ENCODE peak calls at places on chromosomes 12 and 14, in four cellular contexts. F is AG10803, V is foreskin fibroblast, C is lower leg skin. N is an unnamed sample.
A peak's percentile ranks its signal among the peaks of the same experiment; 100 is the strongest.

GRCh38 chr12:64400041-64400440 is 4.2 kb upstream of the XPOT start:
- DNase-seq in C (no peak), V (peak; percentile 82), F (peak; percentile 25), N (peak; percentile 79)

GRCh38 chr14:22296722-22297121 is 292.3 kb downstream of the DAD1 start:
- DNase-seq in F (peak; percentile 54), C (no peak), V (no peak), N (peak; percentile 90)

GRCh38 chr12:76863005-76863670 is 15.7 kb downstream of the CSRP2 start:
- DNase-seq in F (peak; percentile 98), V (peak; percentile 92), C (no peak), N (peak; percentile 48)

GRCh38 chr12:78088391-78088832 is 257.7 kb downstream of the NAV3 start:
- DNase-seq in C (no peak), V (no peak), F (peak; percentile 9), N (peak; percentile 65)

GRCh38 chr14:36513012-36513420 is 7.0 kb downstream of the NKX2-1 start:
- DNase-seq in C (no peak), V (no peak), F (no peak), N (no peak)

GRCh38 chr12:46386360-46386867 is 13.8 kb upstream of the SLC38A2 start:
- DNase-seq in F (peak; percentile 97), V (peak; percentile 91), C (no peak), N (peak; percentile 97)

GRCh38 chr14:62691613-62692489 is 353.4 kb downstream of the KCNH5 start:
- DNase-seq in F (peak; percentile 56), C (no peak), V (peak; percentile 84), N (peak; percentile 91)

GRCh38 chr12:87775051-87775450 is 254.2 kb downstream of the C12orf50 start:
- DNase-seq in V (no peak), C (no peak), F (no peak), N (no peak)

GRCh38 chr14:96166475-96167223 is 38.0 kb upstream of the BDKRB2 start:
- DNase-seq in V (no peak), C (peak; percentile 75), F (peak; percentile 45), N (no peak)

GRCh38 chr12:4069046-4070010 is 196.1 kb upstream of the PARP11 start:
- DNase-seq in C (peak; percentile 9), F (no peak), V (no peak), N (peak; percentile 26)

GRCh38 chr14:99724196-99724891 is 40.2 kb downstream of the CYP46A1 start:
- DNase-seq in C (no peak), V (no peak), F (no peak), N (no peak)

GRCh38 chr12:56040151-56040550 is 1.6 kb upstream of the RPS26 start:
- DNase-seq in F (no peak), C (no peak), V (no peak), N (no peak)

GRCh38 chr12:101599311-101599710 is 4.5 kb downstream of the MYBPC1 start:
- DNase-seq in V (no peak), C (no peak), F (no peak), N (no peak)

GRCh38 chr12:58247633-58248032 is 306.3 kb downstream of the ATP23 start:
- DNase-seq in F (no peak), V (no peak), C (no peak), N (peak; percentile 13)

GRCh38 chr12:66449531-66449930 is 147.2 kb downstream of the HELB start:
- DNase-seq in C (no peak), F (no peak), V (no peak), N (no peak)

GRCh38 chr12:56326126-56326525 is 7.7 kb downstream of the PAN2 start:
- DNase-seq in V (no peak), F (no peak), C (no peak), N (no peak)

GRCh38 chr12:119780786-119781434 is 96.2 kb downstream of the CIT start:
- DNase-seq in F (peak; percentile 44), V (peak; percentile 72), C (no peak), N (peak; percentile 69)

GRCh38 chr14:74572829-74573360 is 39.1 kb downstream of the LTBP2 start:
- DNase-seq in V (peak; percentile 53), F (no peak), C (no peak), N (peak; percentile 62)

GRCh38 chr14:53881161-53881846 is 75.3 kb downstream of the BMP4 start:
- DNase-seq in C (no peak), V (no peak), F (peak; percentile 21), N (peak; percentile 29)

GRCh38 chr14:88952901-88953300 is 128.4 kb downstream of the TTC8 start:
- DNase-seq in V (no peak), F (no peak), C (no peak), N (no peak)

GRCh38 chr12:6426882-6427671 is 17.7 kb upstream of the CD27 start:
- DNase-seq in V (no peak), F (no peak), C (peak; percentile 78), N (no peak)

GRCh38 chr12:79174656-79175055 is 310.1 kb downstream of the SYT1 start:
- DNase-seq in C (no peak), F (peak; percentile 69), V (peak; percentile 72), N (peak; percentile 88)

GRCh38 chr14:59631237-59631636 is 54.6 kb upstream of the CCDC175 start:
- DNase-seq in C (no peak), V (peak; percentile 7), F (no peak), N (peak; percentile 13)

GRCh38 chr12:108235231-108235959 is 103.7 kb downstream of the CMKLR1 start:
- DNase-seq in V (no peak), C (no peak), F (no peak), N (no peak)

GRCh38 chr12:12995088-12995487 is 5.0 kb downstream of the HEBP1 start:
- DNase-seq in V (no peak), C (no peak), F (no peak), N (no peak)

GRCh38 chr12:99983721-99984258 is 946 bp downstream of the ANKS1B start:
- DNase-seq in C (no peak), F (no peak), V (peak; percentile 20), N (peak; percentile 11)

GRCh38 chr14:77119852-77120251 is 21.7 kb downstream of the ZDHHC22 start:
- DNase-seq in F (no peak), V (no peak), C (no peak), N (no peak)

GRCh38 chr14:77124345-77125274 is 17.0 kb downstream of the ZDHHC22 start:
- DNase-seq in F (no peak), V (peak; percentile 69), C (no peak), N (peak; percentile 44)

GRCh38 chr14:77123381-77124344 is 17.9 kb downstream of the ZDHHC22 start:
- DNase-seq in F (no peak), V (peak; percentile 18), C (peak; percentile 91), N (no peak)

GRCh38 chr14:77122555-77123125 is 19.0 kb downstream of the ZDHHC22 start:
- DNase-seq in F (no peak), C (no peak), V (no peak), N (no peak)

GRCh38 chr14:77120771-77121743 is 20.5 kb downstream of the ZDHHC22 start:
- DNase-seq in F (no peak), V (no peak), C (no peak), N (no peak)
- H3K4me3 ChIP-seq in F (no peak overlapping the region), V (no peak overlapping the region), C (no peak overlapping the region), N (no peak overlapping the region)

GRCh38 chr12:132413931-132414588 is 75.9 kb upstream of the FBRSL1 start:
- DNase-seq in C (no peak), F (no peak), V (no peak), N (no peak)
- TF ChIP-seq CTCF in C (no peak), F (peak; percentile 45), V (peak; percentile 41), N (peak; percentile 69)

DNA sequence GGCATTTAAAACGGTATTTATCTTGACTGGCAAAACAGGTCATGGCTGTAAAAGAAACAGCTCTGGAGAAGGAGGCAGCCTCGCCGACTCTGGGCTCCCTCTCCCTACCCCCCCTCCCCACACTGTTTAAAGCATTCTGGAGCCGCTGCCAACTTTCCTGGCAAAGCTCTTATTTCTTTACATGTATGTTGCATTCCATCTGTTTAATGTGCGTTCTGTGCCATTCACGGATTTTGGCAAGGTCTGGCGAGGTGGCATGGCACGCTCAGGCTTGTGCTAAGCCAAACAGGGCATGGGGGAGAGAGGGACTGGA is 41.2 kb upstream of the MED13L start:
- DNase-seq in V (no peak), C (no peak), F (no peak), N (no peak)
- H3K4me3 ChIP-seq in V (no peak overlapping the region), C (no peak overlapping the region), F (no peak overlapping the region), N (no peak overlapping the region)

DNA sequence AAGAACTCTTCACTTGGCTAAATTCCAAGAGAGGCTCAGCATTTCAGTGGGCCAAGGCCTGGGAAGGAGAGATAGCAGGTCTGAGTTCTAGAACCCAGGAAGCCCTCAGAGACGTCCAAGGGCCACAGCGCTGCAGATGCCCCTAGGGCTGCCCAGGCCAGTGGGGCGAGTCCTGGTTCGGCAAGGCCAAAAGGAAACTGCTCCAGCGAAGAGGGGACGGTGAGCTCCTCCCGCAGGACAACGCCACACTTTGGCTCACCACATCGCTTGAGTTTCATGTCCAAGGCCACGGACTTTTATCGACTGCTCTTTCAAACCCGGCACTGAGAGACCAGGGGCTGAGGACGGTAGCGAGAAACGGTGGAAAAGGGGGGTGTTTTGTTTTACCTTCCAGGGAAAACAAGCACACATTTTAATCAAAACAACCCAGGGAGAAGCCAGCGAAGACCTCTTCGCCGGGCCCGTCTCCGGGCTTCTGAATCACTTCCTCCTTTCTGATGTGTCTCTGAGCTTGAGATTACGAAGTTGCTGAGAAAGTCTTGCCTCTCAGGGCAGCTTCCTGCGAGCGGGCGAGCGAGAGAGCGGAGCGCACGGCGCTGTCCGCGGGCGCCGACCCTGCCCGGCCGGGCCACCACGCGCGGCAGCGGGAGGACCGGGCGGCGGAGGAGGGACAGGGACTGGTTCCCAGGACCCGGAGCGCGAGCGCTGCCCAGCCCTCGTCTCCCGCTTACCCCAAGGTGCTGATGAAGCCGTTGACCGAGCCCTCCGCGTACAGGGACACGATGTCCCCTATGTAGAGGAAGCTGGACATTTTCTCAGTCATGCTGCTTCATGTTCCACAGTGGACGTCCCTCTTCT is 806 bp downstream of the ITPR2 start:
- DNase-seq in C (peak; percentile 92), F (peak; percentile 75), V (peak; percentile 84), N (peak; percentile 81)
- TF ChIP-seq CTCF in C (no peak), F (peak; percentile 14), V (no peak), N (peak; percentile 38)

GRCh38 chr14:50943261-50943942 is 881 bp downstream of the PYGL start:
- DNase-seq in V (peak; percentile 75), C (peak; percentile 92), F (peak; percentile 50), N (no peak)

GRCh38 chr14:50946234-50946935 is 2.1 kb upstream of the PYGL start:
- DNase-seq in V (no peak), C (no peak), F (no peak), N (no peak)

GRCh38 chr14:50944647-50945413 is 547 bp upstream of the PYGL start:
- DNase-seq in V (peak; percentile 70), F (peak; percentile 51), C (peak; percentile 90), N (peak; percentile 48)

GRCh38 chr14:50941151-50941550 is 3.1 kb downstream of the PYGL start:
- DNase-seq in F (peak; percentile 45), V (no peak), C (no peak), N (peak; percentile 36)

DNA sequence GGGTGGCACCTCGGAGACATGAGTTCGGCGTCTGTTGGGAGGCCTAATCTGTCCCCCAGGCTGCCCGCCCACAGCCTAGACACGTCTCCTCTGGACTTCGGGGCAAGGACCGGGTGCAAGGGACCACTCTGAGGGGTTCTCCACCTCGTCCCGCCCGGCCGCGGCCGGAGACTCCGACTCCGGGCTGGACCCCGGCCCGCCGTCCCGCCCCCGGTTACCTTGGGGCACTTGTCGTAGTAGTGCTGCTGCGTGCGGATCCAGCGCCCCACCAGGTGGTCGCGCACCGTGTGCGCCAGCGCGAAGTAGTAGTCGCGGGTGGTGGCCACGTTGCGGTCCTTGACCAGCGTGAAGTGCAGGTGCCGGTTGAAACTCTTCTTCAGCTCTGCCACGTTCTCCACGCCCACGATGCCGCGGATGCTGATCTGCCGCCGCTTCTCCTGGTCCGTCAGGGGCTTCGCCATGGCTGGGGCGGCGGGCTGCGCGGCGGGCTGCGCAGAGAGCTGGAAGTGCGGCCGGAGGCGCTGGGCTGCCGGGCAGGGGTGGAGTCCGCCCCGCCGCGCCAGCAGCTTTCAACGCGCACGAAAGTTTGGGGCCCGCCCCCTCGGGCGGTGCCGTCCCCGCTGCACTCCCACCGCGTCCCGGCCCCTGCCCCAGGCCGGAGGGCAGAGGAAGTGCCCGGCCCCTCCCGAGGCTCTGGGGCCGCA is at the start of gene PYGL:
- DNase-seq in V (peak; percentile 89), F (peak; percentile 63), C (peak; percentile 93), N (peak; percentile 63)
- H3K4me3 ChIP-seq in V (peak within 1 kb of the TSS; percentile 75), F (peak within 1 kb of the TSS; percentile 88), C (peak within 1 kb of the TSS; percentile 71), N (peak within 1 kb of the TSS; percentile 86)